ENCODE peak calls at places on chromosomes 11 and 22, in five cellular contexts. One of them, this sample, is unnamed.

GRCh38 chr11:104146421-104146820 is 17.5 kb downstream of the PDGFD start:
- DNase-seq in GM23338: no peak
- DNase-seq in A549: no peak
- DNase-seq in SK-N-SH: no peak
- DNase-seq in HL-60: no peak
- DNase-seq in this sample: no peak

GRCh38 chr11:77141034-77141433 is 13.0 kb downstream of the MYO7A start:
- DNase-seq in SK-N-SH: no peak
- DNase-seq in HL-60: no peak
- DNase-seq in GM23338: no peak
- DNase-seq in A549: no peak
- DNase-seq in this sample: no peak

GRCh38 chr11:68666854-68667253 is 17.5 kb upstream of the GAL start:
- DNase-seq in A549: no peak
- DNase-seq in SK-N-SH: peak; percentile 66
- DNase-seq in GM23338: no peak
- DNase-seq in HL-60: no peak
- DNase-seq in this sample: no peak

GRCh38 chr11:118916842-118917388 is 8.8 kb downstream of the BCL9L start:
- DNase-seq in HL-60: no peak
- DNase-seq in GM23338: peak; percentile 79
- DNase-seq in SK-N-SH: no peak
- DNase-seq in A549: no peak
- DNase-seq in this sample: no peak

GRCh38 chr22:49026476-49027121 is 801.1 kb downstream of the BRD1 start:
- DNase-seq in GM23338: no peak
- DNase-seq in HL-60: no peak
- DNase-seq in SK-N-SH: peak; percentile 62
- DNase-seq in A549: peak; percentile 6
- DNase-seq in this sample: no peak

GRCh38 chr11:113947989-113948388 is 26.9 kb upstream of the HTR3A start:
- DNase-seq in SK-N-SH: no peak
- DNase-seq in GM23338: no peak
- DNase-seq in A549: no peak
- DNase-seq in HL-60: peak; percentile 71
- DNase-seq in this sample: no peak

GRCh38 chr22:21946262-21946925 is 6.3 kb downstream of the PPM1F start:
- DNase-seq in GM23338: no peak
- DNase-seq in A549: no peak
- DNase-seq in HL-60: no peak
- DNase-seq in SK-N-SH: no peak
- DNase-seq in this sample: no peak

GRCh38 chr22:22948651-22949611 is 61.3 kb downstream of the IGLL5 start:
- DNase-seq in GM23338: no peak
- DNase-seq in A549: no peak
- DNase-seq in SK-N-SH: no peak
- DNase-seq in HL-60: no peak
- DNase-seq in this sample: no peak

GRCh38 chr11:61129608-61130523 is 27.6 kb downstream of the CD5 start:
- DNase-seq in HL-60: peak; percentile 90
- DNase-seq in GM23338: peak; percentile 96
- DNase-seq in SK-N-SH: peak; percentile 96
- DNase-seq in A549: peak; percentile 99
- DNase-seq in this sample: peak; percentile 73

GRCh38 chr11:86743223-86744118 is 56.9 kb upstream of the PRSS23 start:
- DNase-seq in GM23338: no peak
- DNase-seq in A549: peak; percentile 78
- DNase-seq in SK-N-SH: no peak
- DNase-seq in HL-60: no peak
- DNase-seq in this sample: peak; percentile 95

GRCh38 chr11:10727259-10727851 is 23.7 kb upstream of the CTR9 start:
- DNase-seq in HL-60: no peak
- DNase-seq in SK-N-SH: no peak
- DNase-seq in A549: no peak
- DNase-seq in GM23338: no peak
- DNase-seq in this sample: no peak

GRCh38 chr11:27524155-27524554 is 17.6 kb upstream of the LIN7C start:
- DNase-seq in HL-60: no peak
- DNase-seq in GM23338: peak; percentile 83
- DNase-seq in A549: no peak
- DNase-seq in SK-N-SH: peak; percentile 6
- DNase-seq in this sample: peak; percentile 35

GRCh38 chr11:77771135-77771534 is 49.4 kb downstream of the RSF1 start:
- DNase-seq in HL-60: no peak
- DNase-seq in SK-N-SH: no peak
- DNase-seq in A549: no peak
- DNase-seq in GM23338: no peak
- DNase-seq in this sample: no peak

GRCh38 chr11:130383363-130384168 is 44.8 kb downstream of the ADAMTS8 start:
- DNase-seq in A549: no peak
- DNase-seq in HL-60: peak; percentile 24
- DNase-seq in GM23338: peak; percentile 66
- DNase-seq in SK-N-SH: no peak
- DNase-seq in this sample: no peak

GRCh38 chr22:37817705-37818311 is 5.4 kb upstream of the GALR3 start:
- DNase-seq in HL-60: peak; percentile 72
- DNase-seq in A549: peak; percentile 69
- DNase-seq in GM23338: peak; percentile 90
- DNase-seq in SK-N-SH: peak; percentile 98
- DNase-seq in this sample: no peak

GRCh38 chr11:10623797-10624761 is 55.6 kb upstream of the LYVE1 start:
- DNase-seq in SK-N-SH: peak; percentile 46
- DNase-seq in A549: peak; percentile 46
- DNase-seq in HL-60: peak; percentile 36
- DNase-seq in GM23338: peak; percentile 83
- DNase-seq in this sample: peak; percentile 43

GRCh38 chr22:20946080-20946986 is 20.7 kb upstream of the AIFM3 start:
- DNase-seq in SK-N-SH: no peak
- DNase-seq in A549: no peak
- DNase-seq in HL-60: no peak
- DNase-seq in GM23338: no peak
- DNase-seq in this sample: no peak

GRCh38 chr22:50337262-50338041 is 5.7 kb upstream of the PPP6R2 start:
- DNase-seq in A549: no peak
- DNase-seq in SK-N-SH: no peak
- DNase-seq in GM23338: no peak
- DNase-seq in HL-60: no peak
- DNase-seq in this sample: no peak

GRCh38 chr11:12963789-12964536 is 45.2 kb upstream of the RASSF10 start:
- DNase-seq in A549: peak; percentile 91
- DNase-seq in HL-60: peak; percentile 53
- DNase-seq in GM23338: peak; percentile 88
- DNase-seq in SK-N-SH: peak; percentile 88
- DNase-seq in this sample: peak; percentile 59

GRCh38 chr11:58524232-58525036 is 16.5 kb upstream of the OR5B21 start:
- DNase-seq in SK-N-SH: peak; percentile 61
- DNase-seq in HL-60: peak; percentile 69
- DNase-seq in A549: peak; percentile 71
- DNase-seq in GM23338: peak; percentile 92
- DNase-seq in this sample: peak; percentile 71

GRCh38 chr11:61607426-61607825 is 26.6 kb upstream of the SYT7 start:
- DNase-seq in GM23338: no peak
- DNase-seq in SK-N-SH: no peak
- DNase-seq in HL-60: no peak
- DNase-seq in A549: no peak
- DNase-seq in this sample: no peak

GRCh38 chr11:116607027-116607426 is 165.8 kb downstream of the BUD13 start:
- DNase-seq in SK-N-SH: no peak
- DNase-seq in GM23338: peak; percentile 24
- DNase-seq in HL-60: no peak
- DNase-seq in A549: no peak
- DNase-seq in this sample: no peak

GRCh38 chr22:26535499-26535898 is 23.2 kb upstream of the TFIP11 start:
- DNase-seq in GM23338: no peak
- DNase-seq in SK-N-SH: no peak
- DNase-seq in HL-60: no peak
- DNase-seq in A549: no peak
- DNase-seq in this sample: no peak

GRCh38 chr11:9493492-9493891 is 32.7 kb downstream of the ZNF143 start:
- DNase-seq in GM23338: no peak
- DNase-seq in SK-N-SH: peak; percentile 20
- DNase-seq in HL-60: peak; percentile 42
- DNase-seq in A549: no peak
- DNase-seq in this sample: no peak

GRCh38 chr11:34427171-34427805 is 11.4 kb upstream of the CAT start:
- DNase-seq in GM23338: no peak
- DNase-seq in A549: peak; percentile 62
- DNase-seq in HL-60: peak; percentile 91
- DNase-seq in SK-N-SH: peak; percentile 21
- DNase-seq in this sample: no peak

GRCh38 chr11:45556851-45557707 is 108.3 kb downstream of the CHST1 start:
- DNase-seq in SK-N-SH: no peak
- DNase-seq in HL-60: no peak
- DNase-seq in GM23338: no peak
- DNase-seq in A549: no peak
- DNase-seq in this sample: no peak
- TF ChIP-seq REST in SK-N-SH: no peak
- TF ChIP-seq REST in HL-60: no peak
- TF ChIP-seq REST in GM23338: no peak
- TF ChIP-seq REST in A549: no peak
- TF ChIP-seq REST in this sample: no peak

GRCh38 chr22:33210129-33210784 is 152.1 kb upstream of the SYN3 start:
- DNase-seq in SK-N-SH: peak; percentile 68
- DNase-seq in A549: peak; percentile 24
- DNase-seq in GM23338: peak; percentile 87
- DNase-seq in HL-60: peak; percentile 29
- DNase-seq in this sample: no peak

DNA sequence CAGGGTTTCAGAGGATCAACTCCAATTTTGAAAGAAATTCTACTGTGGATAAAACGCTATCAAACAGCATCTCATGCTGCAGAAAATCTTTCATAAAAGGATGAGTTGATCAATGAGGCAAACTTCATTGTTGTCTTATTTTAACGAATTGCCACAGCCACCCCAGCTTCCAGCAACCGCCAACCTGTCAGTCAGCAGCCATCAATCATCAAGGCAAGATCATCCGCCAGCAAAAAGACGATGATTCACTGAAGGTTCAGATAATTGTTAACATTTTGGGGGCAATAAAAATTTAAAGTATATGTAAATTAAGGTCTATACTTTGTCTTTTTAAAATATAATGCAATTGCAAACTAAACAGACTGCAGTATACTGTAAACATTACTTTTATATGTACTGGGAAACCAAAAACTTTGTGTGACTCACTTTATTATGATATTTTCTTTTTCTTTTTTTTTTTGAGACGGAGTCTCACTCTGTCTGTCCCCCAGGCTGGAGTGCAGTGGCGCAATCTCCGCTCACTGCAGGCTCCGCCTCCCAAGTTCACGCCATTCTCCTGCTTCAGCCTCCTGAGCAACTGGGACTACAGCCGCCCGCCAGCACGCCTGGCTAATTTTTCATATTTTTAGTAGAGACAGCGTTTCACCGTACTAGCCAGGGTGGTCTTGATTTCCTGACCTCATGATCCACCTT is 155.3 kb upstream of the SYN3 start:
- DNase-seq in SK-N-SH: no peak
- DNase-seq in HL-60: no peak
- DNase-seq in GM23338: no peak
- DNase-seq in A549: no peak
- DNase-seq in this sample: no peak
- TF ChIP-seq REST in SK-N-SH: no peak
- TF ChIP-seq REST in HL-60: no peak
- TF ChIP-seq REST in GM23338: no peak
- TF ChIP-seq REST in A549: no peak
- TF ChIP-seq REST in this sample: no peak

DNA sequence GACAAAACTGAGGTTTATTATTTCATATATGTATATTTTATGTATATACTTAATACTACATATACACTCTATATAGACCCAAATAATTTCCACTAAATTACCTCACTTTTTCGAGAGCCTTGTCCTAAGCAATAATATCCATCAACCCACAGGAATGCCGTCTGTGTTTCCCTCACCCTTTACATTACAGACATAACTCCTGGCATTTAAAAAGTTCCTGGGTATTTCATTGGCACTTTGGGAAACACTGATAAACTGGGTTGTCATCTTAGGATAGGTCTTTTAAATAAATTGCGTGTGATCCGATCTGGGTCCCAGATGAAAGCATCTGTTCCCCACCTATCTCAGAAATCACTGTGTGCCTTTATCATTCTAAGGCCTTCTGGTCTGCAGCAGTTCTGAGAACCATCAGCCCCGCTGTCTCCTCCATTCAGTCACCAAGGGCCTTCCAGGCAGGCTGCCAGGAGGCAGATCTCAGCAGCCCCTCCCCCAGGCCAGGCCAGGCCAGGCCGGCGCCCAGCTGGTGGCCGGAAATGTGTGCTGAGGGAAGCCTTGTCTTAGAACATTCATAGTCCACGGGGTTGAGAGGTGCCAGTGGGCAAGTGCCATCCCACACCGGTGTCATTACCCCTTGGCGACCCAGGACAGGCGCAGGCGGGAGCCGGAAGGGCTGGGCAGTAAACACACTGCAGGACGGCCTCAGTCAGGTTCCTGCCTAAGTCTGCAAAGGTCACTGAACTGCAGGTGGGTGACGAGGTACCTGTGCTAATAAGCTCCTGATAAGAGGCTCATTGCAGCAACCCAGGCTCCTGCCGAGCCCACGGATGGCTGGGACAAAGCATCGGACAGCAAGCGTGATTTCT is 3.3 kb downstream of the FGF19 start:
- DNase-seq in GM23338: peak; percentile 86
- DNase-seq in SK-N-SH: peak; percentile 91
- DNase-seq in HL-60: no peak
- DNase-seq in A549: peak; percentile 38
- DNase-seq in this sample: no peak
- TF ChIP-seq REST in GM23338: no peak
- TF ChIP-seq REST in SK-N-SH: no peak
- TF ChIP-seq REST in HL-60: no peak
- TF ChIP-seq REST in A549: no peak
- TF ChIP-seq REST in this sample: no peak

GRCh38 chr11:46669606-46670243 is 30.7 kb downstream of the ARHGAP1 start:
- DNase-seq in A549: peak; percentile 36
- DNase-seq in SK-N-SH: peak; percentile 49
- DNase-seq in GM23338: peak; percentile 50
- DNase-seq in HL-60: peak; percentile 69
- DNase-seq in this sample: no peak
- TF ChIP-seq REST in A549: no peak
- TF ChIP-seq REST in SK-N-SH: no peak
- TF ChIP-seq REST in GM23338: no peak
- TF ChIP-seq REST in HL-60: no peak
- TF ChIP-seq REST in this sample: no peak

GRCh38 chr22:29813563-29813962 is 24.5 kb downstream of the ASCC2 start:
- DNase-seq in HL-60: no peak
- DNase-seq in A549: peak; percentile 80
- DNase-seq in GM23338: peak; percentile 39
- DNase-seq in SK-N-SH: no peak
- DNase-seq in this sample: peak; percentile 7

GRCh38 chr22:29810156-29810555 is 27.9 kb downstream of the ASCC2 start:
- DNase-seq in A549: no peak
- DNase-seq in SK-N-SH: no peak
- DNase-seq in HL-60: no peak
- DNase-seq in GM23338: no peak
- DNase-seq in this sample: no peak

GRCh38 chr22:29814003-29814402 is 24.1 kb downstream of the ASCC2 start:
- DNase-seq in SK-N-SH: no peak
- DNase-seq in A549: no peak
- DNase-seq in GM23338: no peak
- DNase-seq in HL-60: no peak
- DNase-seq in this sample: no peak

GRCh38 chr22:29813126-29813525 is 24.9 kb downstream of the ASCC2 start:
- DNase-seq in A549: no peak
- DNase-seq in HL-60: no peak
- DNase-seq in GM23338: no peak
- DNase-seq in SK-N-SH: no peak
- DNase-seq in this sample: no peak

GRCh38 chr22:29811377-29811776 is 26.7 kb downstream of the ASCC2 start:
- DNase-seq in HL-60: no peak
- DNase-seq in A549: no peak
- DNase-seq in GM23338: no peak
- DNase-seq in SK-N-SH: no peak
- DNase-seq in this sample: no peak
- TF ChIP-seq REST in HL-60: no peak
- TF ChIP-seq REST in A549: no peak
- TF ChIP-seq REST in GM23338: no peak
- TF ChIP-seq REST in SK-N-SH: no peak
- TF ChIP-seq REST in this sample: no peak